ENCODE peak calls at places on chromosomes 3 and 15, in five cellular contexts. G is gastrocnemius medialis; Q is stimulated activated naive CD8-positive, alpha-beta T cell treated with anti-CD3 and anti-CD28 coated beads, Interleukin-15, amount 100 ng/mL, for 72 hours; X is GM12878; Y is T-helper 17 cell. B is an unnamed sample.

GRCh38 chr15:38090223-38090622 is 155.8 kb downstream of the TMCO5A start:
- ATAC-seq in G (no peak), X (no peak), Q (no peak), Y (no peak), B (no peak)

GRCh38 chr3:151171145-151171544 is 31.9 kb downstream of the GPR171 start:
- ATAC-seq in Y (peak), Q (peak), X (peak), G (no peak), B (peak)

GRCh38 chr15:98997755-98998154 is 9.8 kb downstream of the PGPEP1L start:
- ATAC-seq in Y (no peak), Q (no peak), G (peak), X (no peak), B (no peak)

GRCh38 chr15:74214324-74215021 is 11.9 kb upstream of the STRA6 start:
- ATAC-seq in Q (no peak), G (no peak), Y (no peak), X (no peak), B (no peak)

GRCh38 chr3:113660901-113661300 is 35.5 kb downstream of the USF3 start:
- ATAC-seq in Y (no peak), Q (no peak), X (no peak), G (peak), B (peak)

GRCh38 chr3:183198939-183199338 is 36.4 kb upstream of the LAMP3 start:
- ATAC-seq in Q (no peak), G (no peak), X (no peak), Y (no peak), B (no peak)

GRCh38 chr3:29635888-29636287 is 355.0 kb downstream of the RBMS3 start:
- ATAC-seq in Q (no peak), X (no peak), Y (no peak), G (no peak), B (no peak)

GRCh38 chr3:98035208-98035607 is at the start of gene GABRR3:
- ATAC-seq in Y (no peak), X (no peak), Q (no peak), G (no peak), B (no peak)

GRCh38 chr15:54312528-54312927 is 334.3 kb downstream of the UNC13C start:
- ATAC-seq in G (no peak), X (no peak), Y (no peak), Q (no peak), B (no peak)

GRCh38 chr3:82224661-82225060 is 463.2 kb upstream of the GBE1 start:
- ATAC-seq in Y (no peak), Q (no peak), G (no peak), X (no peak), B (no peak)

GRCh38 chr3:45706133-45706808 is 17.1 kb downstream of the SACM1L start:
- ATAC-seq in Q (peak), X (peak), G (no peak), Y (no peak), B (no peak)

GRCh38 chr3:123635220-123635619 is 50.4 kb upstream of the HACD2 start:
- ATAC-seq in X (no peak), Y (no peak), G (no peak), Q (no peak), B (no peak)

GRCh38 chr3:74614133-74614967 is at the start of gene CNTN3:
- ATAC-seq in Y (no peak), G (no peak), Q (no peak), X (no peak), B (peak)

GRCh38 chr15:36256258-36256825 is 323.1 kb upstream of the CDIN1 start:
- ATAC-seq in Q (no peak), Y (no peak), X (no peak), G (no peak), B (no peak)

GRCh38 chr15:60426870-60427528 is 29.2 kb upstream of the ANXA2 start:
- ATAC-seq in X (no peak), Q (no peak), G (peak), Y (no peak), B (no peak)

GRCh38 chr3:58991623-58992022 is 58.2 kb downstream of the CFAP20DC start:
- ATAC-seq in X (no peak), Q (no peak), G (no peak), Y (no peak), B (no peak)

GRCh38 chr3:46209053-46209452 is 940 bp upstream of the CCR1 start:
- ATAC-seq in G (no peak), X (no peak), Y (no peak), Q (no peak), B (no peak)

GRCh38 chr3:171283248-171284222 is 176.7 kb downstream of the TNIK start:
- ATAC-seq in G (peak), Y (no peak), X (peak), Q (no peak), B (no peak)

GRCh38 chr15:78035319-78035718 is 42.2 kb downstream of the TBC1D2B start:
- ATAC-seq in G (no peak), Y (no peak), X (peak), Q (no peak), B (no peak)

GRCh38 chr3:182618981-182619591 is 174.2 kb upstream of the ATP11B start:
- ATAC-seq in G (no peak), Q (no peak), X (peak), Y (no peak), B (no peak)

GRCh38 chr3:161038725-161039124 is 66.4 kb downstream of the B3GALNT1 start:
- ATAC-seq in Q (no peak), G (no peak), Y (no peak), X (no peak), B (no peak)

GRCh38 chr15:43520138-43520537 is 2.7 kb downstream of the MAP1A start:
- ATAC-seq in Q (no peak), X (no peak), Y (no peak), G (no peak), B (no peak)